ENCODE peak calls at places on chromosomes 4 and X, in four cellular contexts. O is tibial nerve, I is kidney epithelial cell, F is right atrium auricular region. C is an unnamed sample.

GRCh38 chr4:48187813-48188212 is 53.8 kb upstream of the TXK start:
- DNase-seq in I (no peak), O (no peak), F (no peak), C (no peak)

GRCh38 chr4:17708992-17709759 is 72.2 kb downstream of the FAM184B start:
- DNase-seq in O (no peak), I (no peak), F (no peak), C (no peak)

GRCh38 chrX:139023531-139023930 is 312.0 kb upstream of the FGF13 start:
- DNase-seq in I (no peak), O (no peak), F (no peak), C (no peak)

GRCh38 chr4:1575418-1576199 is 108.5 kb downstream of the FAM53A start:
- DNase-seq in O (no peak), I (no peak), F (no peak), C (no peak)

GRCh38 chrX:68658530-68658929 is 11.1 kb downstream of the STARD8 start:
- DNase-seq in F (no peak), O (no peak), I (no peak), C (peak)

GRCh38 chrX:24026403-24026801 is 584 bp downstream of the KLHL15 start:
- DNase-seq in F (no peak), I (no peak), O (no peak), C (peak)

GRCh38 chr4:122516376-122516775 is 59.9 kb upstream of the IL2 start:
- DNase-seq in I (no peak), O (no peak), F (no peak), C (no peak)

GRCh38 chrX:11266329-11266830 is 26.8 kb upstream of the AMELX start:
- DNase-seq in I (no peak), O (no peak), F (no peak), C (no peak)

C was measured in fibroblast of villous mesenchyme.